ENCODE peak calls at places on chromosomes 5 and 9, in five cellular contexts. L, S, K, E and U are unnamed samples.

GRCh38 chr9:135923508-135923907 is 16.2 kb upstream of the CAMSAP1 start:
- DNase-seq in S (no peak), E (no peak), K (no peak), L (no peak), U (no peak)

GRCh38 chr9:7216004-7216821 is 458.4 kb downstream of the KDM4C start:
- DNase-seq in L (no peak), S (no peak), K (no peak), E (no peak), U (no peak)

GRCh38 chr9:38619556-38620447 is 594 bp downstream of the ANKRD18A start:
- DNase-seq in E (peak; percentile 56), K (no peak), L (no peak), S (no peak), U (peak; percentile 69)

GRCh38 chr9:23229764-23230434 is 596.1 kb downstream of the ELAVL2 start:
- DNase-seq in E (no peak), L (no peak), K (no peak), S (no peak), U (no peak)

GRCh38 chr9:7363777-7364477 is 435.7 kb downstream of the DMAC1 start:
- DNase-seq in L (no peak), E (peak; percentile 5), K (no peak), S (no peak), U (no peak)

GRCh38 chr9:86353591-86354047 is 591 bp downstream of the TUT7 start:
- DNase-seq in L (no peak), E (peak; percentile 86), S (no peak), K (no peak), U (peak; percentile 64)

GRCh38 chr5:177311361-177311722 is 356 bp downstream of the MXD3 start:
- DNase-seq in E (no peak), L (peak; percentile 57), S (no peak), K (no peak), U (no peak)

GRCh38 chr5:160640417-160640816 is 211.6 kb downstream of the ATP10B start:
- DNase-seq in L (no peak), S (no peak), E (no peak), K (no peak), U (no peak)

GRCh38 chr5:87499478-87500410 is 87.0 kb upstream of the CCNH start:
- DNase-seq in L (no peak), S (no peak), K (no peak), E (no peak), U (no peak)

GRCh38 chr5:171682801-171683200 is 102.8 kb upstream of the SMIM23 start:
- DNase-seq in E (no peak), L (no peak), S (no peak), K (no peak), U (no peak)

GRCh38 chr5:178234121-178234752 is 1.6 kb upstream of the PHYKPL start:
- DNase-seq in L (no peak), S (no peak), E (peak; percentile 3), K (no peak), U (no peak)

GRCh38 chr5:79560774-79561524 is 47.0 kb upstream of the HOMER1 start:
- DNase-seq in E (no peak), L (no peak), K (no peak), S (no peak), U (no peak)

GRCh38 chr9:73067074-73067473 is 84.6 kb upstream of the ANXA1 start:
- DNase-seq in S (no peak), K (no peak), E (no peak), L (no peak), U (no peak)

GRCh38 chr5:173217626-173218397 is 17.2 kb downstream of the NKX2-5 start:
- DNase-seq in S (no peak), L (no peak), E (no peak), K (no peak), U (no peak)

GRCh38 chr5:125408582-125409069 is 662.2 kb upstream of the ZNF608 start:
- DNase-seq in K (no peak), S (no peak), E (peak; percentile 70), L (peak; percentile 83), U (no peak)